ENCODE peak calls at places on chromosomes 2 and 18, in five cellular contexts. One of them, this sample, is unnamed.

GRCh38 chr2:48414980-48415764 is 114.8 kb upstream of the STON1 start:
- DNase-seq in body of pancreas: no peak
- DNase-seq in Peyer's patch: peak; percentile 65
- DNase-seq in adipocyte: peak; percentile 6
- DNase-seq in OCI-LY7: no peak
- DNase-seq in this sample: no peak

GRCh38 chr18:58669731-58670379 is 1.4 kb upstream of the MALT1 start:
- DNase-seq in Peyer's patch: no peak
- DNase-seq in OCI-LY7: no peak
- DNase-seq in adipocyte: peak; percentile 21
- DNase-seq in body of pancreas: no peak
- DNase-seq in this sample: no peak

GRCh38 chr18:8988262-8988871 is 114.1 kb upstream of the NDUFV2 start:
- DNase-seq in adipocyte: peak; percentile 88
- DNase-seq in OCI-LY7: peak; percentile 87
- DNase-seq in Peyer's patch: peak; percentile 53
- DNase-seq in body of pancreas: peak; percentile 76
- DNase-seq in this sample: peak; percentile 49

GRCh38 chr2:218402491-218402901 is 2.8 kb downstream of the CTDSP1 start:
- DNase-seq in adipocyte: no peak
- DNase-seq in body of pancreas: no peak
- DNase-seq in OCI-LY7: no peak
- DNase-seq in Peyer's patch: no peak
- DNase-seq in this sample: no peak

GRCh38 chr2:38181802-38182517 is 106.0 kb upstream of the CYP1B1 start:
- DNase-seq in Peyer's patch: no peak
- DNase-seq in adipocyte: no peak
- DNase-seq in body of pancreas: no peak
- DNase-seq in OCI-LY7: no peak
- DNase-seq in this sample: no peak

GRCh38 chr2:190340369-190340768 is 3.0 kb upstream of the INPP1 start:
- DNase-seq in body of pancreas: no peak
- DNase-seq in Peyer's patch: no peak
- DNase-seq in OCI-LY7: no peak
- DNase-seq in adipocyte: no peak
- DNase-seq in this sample: no peak

GRCh38 chr2:155708052-155708451 is 624.5 kb downstream of the NR4A2 start:
- DNase-seq in adipocyte: no peak
- DNase-seq in body of pancreas: no peak
- DNase-seq in Peyer's patch: no peak
- DNase-seq in OCI-LY7: no peak
- DNase-seq in this sample: no peak

GRCh38 chr2:32559136-32559535 is 68.7 kb upstream of the TTC27 start:
- DNase-seq in adipocyte: peak; percentile 62
- DNase-seq in OCI-LY7: no peak
- DNase-seq in body of pancreas: no peak
- DNase-seq in Peyer's patch: no peak
- DNase-seq in this sample: no peak

GRCh38 chr2:45674035-45674791 is 22.7 kb downstream of the PRKCE start:
- DNase-seq in body of pancreas: no peak
- DNase-seq in Peyer's patch: no peak
- DNase-seq in adipocyte: no peak
- DNase-seq in OCI-LY7: no peak
- DNase-seq in this sample: no peak

GRCh38 chr2:218366621-218367414 is 10.2 kb downstream of the CATIP start:
- DNase-seq in adipocyte: no peak
- DNase-seq in body of pancreas: no peak
- DNase-seq in OCI-LY7: no peak
- DNase-seq in Peyer's patch: no peak
- DNase-seq in this sample: no peak

GRCh38 chr2:201357216-201357615 is at the start of gene FLACC1:
- DNase-seq in body of pancreas: peak; percentile 50
- DNase-seq in OCI-LY7: peak; percentile 9
- DNase-seq in Peyer's patch: no peak
- DNase-seq in adipocyte: peak; percentile 77
- DNase-seq in this sample: no peak

GRCh38 chr2:133415210-133415876 is 152.9 kb downstream of the NCKAP5 start:
- DNase-seq in adipocyte: no peak
- DNase-seq in Peyer's patch: no peak
- DNase-seq in body of pancreas: no peak
- DNase-seq in OCI-LY7: no peak
- DNase-seq in this sample: no peak

GRCh38 chr2:203164311-203164935 is 74.4 kb upstream of the CYP20A1 start:
- DNase-seq in OCI-LY7: no peak
- DNase-seq in adipocyte: peak; percentile 13
- DNase-seq in body of pancreas: no peak
- DNase-seq in Peyer's patch: no peak
- DNase-seq in this sample: no peak

GRCh38 chr2:23606968-23607367 is 222.0 kb downstream of the KLHL29 start:
- DNase-seq in OCI-LY7: no peak
- DNase-seq in adipocyte: no peak
- DNase-seq in body of pancreas: no peak
- DNase-seq in Peyer's patch: no peak
- DNase-seq in this sample: no peak

GRCh38 chr18:58496231-58496630 is 132.7 kb downstream of the ALPK2 start:
- DNase-seq in adipocyte: no peak
- DNase-seq in OCI-LY7: no peak
- DNase-seq in Peyer's patch: no peak
- DNase-seq in body of pancreas: no peak
- DNase-seq in this sample: no peak

GRCh38 chr2:151844217-151844896 is 16.1 kb upstream of the ARL5A start:
- DNase-seq in body of pancreas: no peak
- DNase-seq in adipocyte: no peak
- DNase-seq in OCI-LY7: no peak
- DNase-seq in Peyer's patch: no peak
- DNase-seq in this sample: no peak

GRCh38 chr2:74873041-74873440 is 39.1 kb downstream of the HK2 start:
- DNase-seq in Peyer's patch: no peak
- DNase-seq in adipocyte: no peak
- DNase-seq in OCI-LY7: no peak
- DNase-seq in body of pancreas: no peak
- DNase-seq in this sample: no peak

GRCh38 chr18:47777626-47778025 is 152.8 kb downstream of the SMAD2 start:
- DNase-seq in adipocyte: no peak
- DNase-seq in OCI-LY7: no peak
- DNase-seq in Peyer's patch: no peak
- DNase-seq in body of pancreas: no peak
- DNase-seq in this sample: no peak

GRCh38 chr18:54261894-54262293 is 7.4 kb upstream of the POLI start:
- DNase-seq in Peyer's patch: no peak
- DNase-seq in body of pancreas: no peak
- DNase-seq in OCI-LY7: peak; percentile 39
- DNase-seq in adipocyte: no peak
- DNase-seq in this sample: no peak

GRCh38 chr2:179460530-179460929 is 195.9 kb upstream of the SESTD1 start:
- DNase-seq in adipocyte: peak; percentile 79
- DNase-seq in Peyer's patch: no peak
- DNase-seq in body of pancreas: no peak
- DNase-seq in OCI-LY7: no peak
- DNase-seq in this sample: peak; percentile 26

GRCh38 chr2:43414586-43415125 is 181.2 kb downstream of the THADA start:
- DNase-seq in body of pancreas: no peak
- DNase-seq in adipocyte: no peak
- DNase-seq in OCI-LY7: no peak
- DNase-seq in Peyer's patch: no peak
- DNase-seq in this sample: no peak

GRCh38 chr2:106107509-106108131 is 86.5 kb downstream of the UXS1 start:
- DNase-seq in adipocyte: peak; percentile 20
- DNase-seq in OCI-LY7: no peak
- DNase-seq in Peyer's patch: no peak
- DNase-seq in body of pancreas: no peak
- DNase-seq in this sample: no peak

GRCh38 chr2:145380436-145381017 is 860.6 kb upstream of the ZEB2 start:
- DNase-seq in Peyer's patch: no peak
- DNase-seq in adipocyte: peak; percentile 74
- DNase-seq in body of pancreas: no peak
- DNase-seq in OCI-LY7: no peak
- DNase-seq in this sample: no peak

GRCh38 chr2:72988041-72988440 is 70.7 kb downstream of the EMX1 start:
- DNase-seq in adipocyte: no peak
- DNase-seq in OCI-LY7: no peak
- DNase-seq in Peyer's patch: peak; percentile 6
- DNase-seq in body of pancreas: no peak
- DNase-seq in this sample: peak; percentile 6

GRCh38 chr18:60372598-60372997 is at the start of gene MC4R:
- DNase-seq in Peyer's patch: no peak
- DNase-seq in OCI-LY7: peak; percentile 22
- DNase-seq in adipocyte: peak; percentile 89
- DNase-seq in body of pancreas: peak; percentile 9
- DNase-seq in this sample: no peak

GRCh38 chr18:60377778-60378469 is 5.3 kb upstream of the MC4R start:
- DNase-seq in body of pancreas: no peak
- DNase-seq in adipocyte: peak; percentile 76
- DNase-seq in Peyer's patch: no peak
- DNase-seq in OCI-LY7: no peak
- DNase-seq in this sample: no peak

DNA sequence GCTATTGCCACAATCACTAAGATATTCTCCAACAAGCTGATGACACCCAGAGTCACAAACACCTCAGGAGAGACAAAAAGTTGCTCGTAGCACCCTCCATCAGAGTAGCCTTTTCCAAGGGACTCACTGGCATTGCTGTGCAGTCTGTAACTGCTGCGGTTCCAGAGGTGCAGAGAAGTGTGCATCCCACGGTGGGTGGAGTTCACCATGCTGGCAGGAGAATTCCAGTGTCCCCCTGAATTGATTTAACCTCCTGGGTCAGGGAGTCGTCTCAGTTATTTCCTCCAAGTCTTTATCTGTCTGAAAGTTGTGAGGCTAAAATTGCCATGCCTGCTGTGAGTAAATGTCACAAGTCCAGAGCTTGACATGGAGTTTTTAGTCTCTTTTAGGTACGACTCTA is 434 bp downstream of the MC4R start:
- DNase-seq in adipocyte: no peak
- DNase-seq in body of pancreas: no peak
- DNase-seq in Peyer's patch: no peak
- DNase-seq in OCI-LY7: no peak
- DNase-seq in this sample: no peak
- H3K4me3 ChIP-seq in adipocyte: peak overlapping the region; percentile 38
- H3K4me3 ChIP-seq in body of pancreas: no peak overlapping the region
- H3K4me3 ChIP-seq in Peyer's patch: no peak overlapping the region
- H3K4me3 ChIP-seq in OCI-LY7: peak overlapping the region; percentile 16
- H3K4me3 ChIP-seq in this sample: no peak overlapping the region

GRCh38 chr2:127392133-127392827 is 4.5 kb upstream of the MAP3K2 start:
- DNase-seq in adipocyte: no peak
- DNase-seq in body of pancreas: no peak
- DNase-seq in Peyer's patch: no peak
- DNase-seq in OCI-LY7: no peak
- DNase-seq in this sample: no peak

GRCh38 chr2:127392828-127393578 is 5.2 kb upstream of the MAP3K2 start:
- DNase-seq in Peyer's patch: no peak
- DNase-seq in body of pancreas: no peak
- DNase-seq in OCI-LY7: no peak
- DNase-seq in adipocyte: no peak
- DNase-seq in this sample: no peak

GRCh38 chr2:127398239-127398590 is 10.4 kb upstream of the MAP3K2 start:
- DNase-seq in adipocyte: peak; percentile 95
- DNase-seq in OCI-LY7: no peak
- DNase-seq in body of pancreas: peak; percentile 91
- DNase-seq in Peyer's patch: peak; percentile 84
- DNase-seq in this sample: no peak

GRCh38 chr2:127397568-127398238 is 9.9 kb upstream of the MAP3K2 start:
- DNase-seq in body of pancreas: no peak
- DNase-seq in Peyer's patch: no peak
- DNase-seq in adipocyte: no peak
- DNase-seq in OCI-LY7: no peak
- DNase-seq in this sample: no peak

DNA sequence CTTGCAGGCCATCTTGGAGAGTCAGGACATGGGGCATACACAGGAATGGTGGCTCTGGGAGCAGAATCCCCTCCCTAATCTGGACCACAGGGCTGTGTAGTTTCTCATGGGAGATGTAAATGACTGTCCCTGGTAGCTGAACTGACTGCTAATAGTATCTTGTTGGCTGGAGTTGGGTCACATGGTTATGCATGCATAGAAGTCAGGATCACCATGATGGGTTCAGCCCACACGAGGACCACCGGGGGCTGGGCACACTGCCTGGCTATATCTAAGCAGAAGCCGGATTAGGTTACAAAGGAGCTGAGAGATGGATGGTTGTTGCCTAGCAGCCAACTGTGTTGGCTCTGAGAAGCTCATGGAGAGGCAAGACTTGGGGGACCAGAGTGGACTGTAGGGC is 6.7 kb upstream of the MAP3K2 start:
- DNase-seq in OCI-LY7: no peak
- DNase-seq in Peyer's patch: no peak
- DNase-seq in adipocyte: no peak
- DNase-seq in body of pancreas: no peak
- DNase-seq in this sample: no peak
- H3K36me3 ChIP-seq in OCI-LY7: peaks cover 39% of the 10 kb centered on the region
- H3K36me3 ChIP-seq in Peyer's patch: no peaks in the 10 kb centered on the region
- H3K36me3 ChIP-seq in adipocyte: no peaks in the 10 kb centered on the region
- H3K36me3 ChIP-seq in body of pancreas: no peaks in the 10 kb centered on the region
- H3K36me3 ChIP-seq in this sample: no peaks in the 10 kb centered on the region

GRCh38 chr2:20668470-20668869 is 1.5 kb downstream of the GDF7 start:
- DNase-seq in OCI-LY7: no peak
- DNase-seq in Peyer's patch: no peak
- DNase-seq in adipocyte: no peak
- DNase-seq in body of pancreas: no peak
- DNase-seq in this sample: no peak

GRCh38 chr2:20667531-20668401 is 822 bp downstream of the GDF7 start:
- DNase-seq in OCI-LY7: no peak
- DNase-seq in adipocyte: no peak
- DNase-seq in Peyer's patch: peak; percentile 47
- DNase-seq in body of pancreas: no peak
- DNase-seq in this sample: peak; percentile 36

GRCh38 chr2:20666364-20667150 is at the start of gene GDF7:
- DNase-seq in body of pancreas: peak; percentile 55
- DNase-seq in adipocyte: peak; percentile 56
- DNase-seq in OCI-LY7: no peak
- DNase-seq in Peyer's patch: peak; percentile 66
- DNase-seq in this sample: peak; percentile 59

GRCh38 chr2:20666114-20666363 is 905 bp upstream of the GDF7 start:
- DNase-seq in OCI-LY7: no peak
- DNase-seq in Peyer's patch: no peak
- DNase-seq in adipocyte: no peak
- DNase-seq in body of pancreas: no peak
- DNase-seq in this sample: no peak

GRCh38 chr2:20667151-20667530 is 197 bp downstream of the GDF7 start:
- DNase-seq in OCI-LY7: no peak
- DNase-seq in Peyer's patch: no peak
- DNase-seq in body of pancreas: no peak
- DNase-seq in adipocyte: no peak
- DNase-seq in this sample: no peak
- H3K4me3 ChIP-seq in OCI-LY7: no peak overlapping the region
- H3K4me3 ChIP-seq in Peyer's patch: peak overlapping the region; percentile 51
- H3K4me3 ChIP-seq in body of pancreas: no peak overlapping the region
- H3K4me3 ChIP-seq in adipocyte: peak overlapping the region; percentile 65
- H3K4me3 ChIP-seq in this sample: peak overlapping the region; percentile 43

DNA sequence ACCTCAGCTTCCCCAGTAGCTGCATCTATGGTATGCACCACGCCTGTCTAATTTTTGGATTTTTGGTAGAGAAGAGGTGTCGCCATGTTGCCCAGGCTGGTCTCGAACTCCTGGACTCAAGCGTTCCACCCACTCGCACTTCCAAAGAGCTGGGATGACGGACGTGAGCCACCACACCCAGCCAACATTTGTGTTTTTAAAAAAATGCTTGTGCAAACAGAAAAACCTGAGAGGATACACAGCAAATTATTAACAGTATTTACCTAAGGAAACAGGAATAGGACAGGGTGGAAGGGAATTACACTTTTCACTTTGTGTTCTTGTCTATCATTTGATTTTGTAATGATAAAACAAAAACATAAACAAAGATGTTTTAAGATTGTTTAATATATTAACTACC is 25.1 kb downstream of the NOL10 start:
- DNase-seq in body of pancreas: no peak
- DNase-seq in OCI-LY7: no peak
- DNase-seq in Peyer's patch: no peak
- DNase-seq in adipocyte: no peak
- DNase-seq in this sample: no peak
- H3K36me3 ChIP-seq in body of pancreas: peaks cover 11% of the 10 kb centered on the region
- H3K36me3 ChIP-seq in OCI-LY7: peaks cover 77% of the 10 kb centered on the region
- H3K36me3 ChIP-seq in Peyer's patch: no peaks in the 10 kb centered on the region
- H3K36me3 ChIP-seq in adipocyte: peaks cover 68% of the 10 kb centered on the region
- H3K36me3 ChIP-seq in this sample: no peaks in the 10 kb centered on the region